ENCODE peak calls at places on chromosome X, in five cellular contexts. F is HCT116, X is GM12878, C is HepG2, S is SK-N-SH. U is an unnamed sample.

GRCh38 chrX:34612036-34612435 is 45.0 kb downstream of the TMEM47 start:
- DNase-seq in C (no peak), X (no peak), S (no peak), F (no peak), U (no peak)

GRCh38 chrX:132090370-132091152 is 37.3 kb downstream of the FRMD7 start:
- DNase-seq in F (no peak), S (no peak), X (no peak), C (no peak), U (no peak)

GRCh38 chrX:25998687-25999086 is 139.5 kb upstream of the MAGEB18 start:
- DNase-seq in F (no peak), S (no peak), X (no peak), C (no peak), U (no peak)

GRCh38 chrX:154437971-154438893 is 1.3 kb downstream of the GDI1 start:
- DNase-seq in X (no peak), F (no peak), C (no peak), S (no peak), U (no peak)

GRCh38 chrX:38514014-38514854 is 47.1 kb upstream of the TSPAN7 start:
- DNase-seq in X (no peak), S (no peak), F (no peak), C (no peak), U (no peak)

GRCh38 chrX:21800344-21800770 is 39.1 kb upstream of the MBTPS2 start:
- DNase-seq in X (no peak), C (no peak), S (no peak), F (no peak), U (no peak)

GRCh38 chrX:43560247-43560946 is 95.7 kb upstream of the MAOA start:
- DNase-seq in S (no peak), C (no peak), F (no peak), X (no peak), U (no peak)

GRCh38 chrX:93594780-93595179 is 78.6 kb downstream of the NAP1L3 start:
- DNase-seq in S (no peak), C (no peak), F (no peak), X (no peak), U (no peak)

GRCh38 chrX:125175991-125176390 is 143.7 kb upstream of the TEX13C start:
- DNase-seq in S (no peak), F (no peak), X (no peak), C (no peak), U (no peak)

DNA sequence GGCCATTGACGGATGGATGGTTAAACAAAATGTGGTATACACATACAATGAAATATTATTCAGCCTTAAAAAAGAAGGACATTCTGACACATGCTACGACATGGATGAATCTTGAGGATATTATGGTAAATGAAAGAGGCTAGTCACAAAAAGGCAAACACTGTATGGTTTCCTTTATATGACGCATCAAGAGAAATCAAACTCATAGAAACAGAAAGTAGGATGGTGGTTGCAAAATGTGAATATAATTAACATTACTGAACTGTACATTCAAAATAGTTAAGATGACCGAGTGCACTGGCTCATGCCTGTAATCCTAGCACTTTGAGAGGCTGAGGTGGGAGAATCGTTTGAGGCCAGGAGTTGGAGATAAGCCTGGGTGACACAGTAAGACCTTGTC is 9.5 kb upstream of the CASK start:
- DNase-seq in F (no peak), S (no peak), X (no peak), C (no peak), U (no peak)
- TF ChIP-seq ZBTB33 in F (no peak), S (no peak), X (no peak), C (no peak), U (no peak)

GRCh38 chrX:108735680-108736508 is 469 bp downstream of the IRS4 start:
- DNase-seq in C (no peak), F (no peak), X (no peak), S (peak), U (no peak)
- TF ChIP-seq ZBTB33 in C (no peak), F (no peak), X (no peak), S (no peak), U (no peak)

GRCh38 chrX:108304210-108304609 is 134.0 kb downstream of the COL4A6 start:
- DNase-seq in F (no peak), C (no peak), X (no peak), S (peak), U (peak)
- TF ChIP-seq ZBTB33 in F (no peak), C (no peak), X (no peak), S (no peak), U (no peak)

GRCh38 chrX:39752820-39753219 is 344.9 kb downstream of the BCOR start:
- DNase-seq in S (no peak), X (no peak), F (no peak), C (no peak), U (no peak)

GRCh38 chrX:39756086-39756883 is 341.5 kb downstream of the BCOR start:
- DNase-seq in C (no peak), F (no peak), X (no peak), S (no peak), U (no peak)

GRCh38 chrX:39757971-39758370 is 339.8 kb downstream of the BCOR start:
- DNase-seq in S (no peak), C (no peak), X (no peak), F (no peak), U (no peak)

GRCh38 chrX:39753296-39753996 is 344.3 kb downstream of the BCOR start:
- DNase-seq in F (no peak), S (no peak), X (no peak), C (no peak), U (peak)

DNA sequence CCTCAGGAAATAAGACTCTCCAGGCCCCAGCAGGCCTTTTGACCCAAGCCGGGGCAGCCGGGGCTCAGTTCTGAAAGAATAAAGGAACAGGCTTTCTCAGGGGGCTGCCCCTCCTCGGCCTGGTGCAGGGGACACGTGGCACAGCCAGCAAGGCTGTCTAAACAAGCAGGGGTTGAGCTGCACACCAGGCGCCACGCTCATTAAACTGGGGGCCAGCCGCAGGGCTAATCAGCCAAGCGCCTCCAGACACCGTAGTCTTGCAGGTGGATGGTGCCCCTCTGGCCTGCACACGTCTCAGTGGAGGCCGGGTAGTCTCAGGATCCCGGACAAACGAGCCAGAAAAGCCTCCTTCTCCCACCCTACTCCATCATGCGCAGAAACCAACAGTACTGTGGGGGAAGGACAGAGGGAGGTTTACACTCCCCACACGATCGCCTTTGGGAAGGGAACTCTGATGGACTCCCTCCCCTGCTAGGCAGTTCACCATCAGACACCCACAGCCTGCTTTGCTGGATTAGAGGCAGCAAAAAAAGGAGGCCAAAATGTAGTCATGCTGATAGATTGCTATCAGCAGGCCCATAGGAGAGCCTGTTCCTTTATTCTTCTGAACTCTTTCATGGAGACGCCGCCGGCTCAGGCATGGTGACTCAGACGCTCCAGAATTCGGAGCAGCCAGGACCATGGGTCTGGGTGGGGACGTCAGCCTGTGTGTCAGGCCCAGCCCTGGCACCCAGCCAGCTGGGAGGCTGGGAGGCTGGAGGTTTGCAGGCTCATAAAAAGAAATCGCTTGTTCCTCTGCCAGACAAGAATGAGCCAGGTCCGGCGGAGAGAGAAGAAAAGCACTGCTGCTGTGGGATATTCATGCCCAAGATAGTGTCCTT is 342.4 kb downstream of the BCOR start:
- DNase-seq in S (peak), X (no peak), F (peak), C (peak), U (peak)
- TF ChIP-seq ZBTB33 in S (no peak), X (no peak), F (no peak), C (no peak), U (no peak)

U was measured in K562.